ENCODE peak calls at places on chromosomes 4 and X, in nine cellular contexts. L is progenitor cell of endocrine pancreas; H is mucosa of descending colon; O is Peyer's patch; M is AG10803; U is fibroblast of lung; C is CD4-positive, alpha-beta T cell; X is thoracic aorta; W is CD8-positive, alpha-beta T cell. V is an unnamed sample.

GRCh38 chrX:38220024-38220935 is at the start of gene SRPX:
- DNase-seq in U (peak), W (no peak), M (peak), L (peak), O (no peak), C (no peak), H (peak), X (no peak), V (peak)

GRCh38 chr4:146814736-146815135 is 130.9 kb downstream of the TTC29 start:
- DNase-seq in C (no peak), H (no peak), X (no peak), U (no peak), L (no peak), M (no peak), W (no peak), O (no peak), V (no peak)

GRCh38 chrX:101462892-101463291 is 22.4 kb upstream of the ARMCX4 start:
- DNase-seq in L (no peak), X (no peak), O (no peak), W (no peak), H (no peak), C (no peak), U (peak), M (peak), V (peak)

GRCh38 chr4:122710434-122711308 is 21.8 kb upstream of the BBS12 start:
- DNase-seq in X (no peak), L (no peak), O (no peak), H (no peak), M (no peak), W (no peak), U (peak), C (no peak), V (no peak)

GRCh38 chrX:155086202-155086840 is 15.0 kb downstream of the BRCC3 start:
- DNase-seq in U (peak), C (peak), H (no peak), O (no peak), M (peak), L (no peak), X (no peak), W (peak), V (peak)

GRCh38 chrX:15474058-15474457 is 19.1 kb downstream of the PIR start:
- DNase-seq in U (no peak), W (no peak), L (no peak), X (no peak), C (no peak), H (no peak), O (no peak), M (no peak), V (no peak)

GRCh38 chrX:143304518-143304917 is 212.8 kb downstream of the SPANXN3 start:
- DNase-seq in O (no peak), M (no peak), C (no peak), X (no peak), H (no peak), L (no peak), U (no peak), W (no peak), V (no peak)

GRCh38 chrX:130340271-130340670 is 552 bp downstream of the SLC25A14 start:
- DNase-seq in L (no peak), W (no peak), C (no peak), X (no peak), M (no peak), H (no peak), O (no peak), U (no peak), V (no peak)

DNA sequence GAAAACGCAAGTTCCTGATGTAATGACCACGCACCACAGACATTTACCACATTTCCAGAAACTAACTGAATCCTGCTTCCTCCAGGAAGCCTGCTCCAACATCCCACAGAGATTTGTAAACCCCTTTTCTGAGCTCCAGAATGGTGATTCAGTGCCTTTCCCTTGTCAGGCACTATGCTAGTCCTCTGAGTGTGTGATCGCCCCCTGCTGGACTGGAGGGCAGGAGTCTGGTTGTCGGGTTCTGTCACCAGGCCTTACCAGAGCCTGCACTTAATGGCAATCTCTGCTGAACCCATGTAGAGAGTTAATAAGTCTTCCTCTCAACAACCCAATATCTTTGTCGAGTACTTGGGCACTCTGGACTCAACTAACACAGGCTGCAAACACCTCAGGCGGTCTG is 14.5 kb upstream of the KDM5C start:
- DNase-seq in C (no peak), W (no peak), U (no peak), O (no peak), L (no peak), X (no peak), M (no peak), H (no peak), V (peak)
- TF ChIP-seq CTCF in C (peak), W (no peak), U (no peak), O (no peak), L (no peak), X (no peak), M (no peak), H (no peak), V (no peak)

GRCh38 chr4:20423420-20423819 is 171.7 kb downstream of the SLIT2 start:
- DNase-seq in O (no peak), X (no peak), U (no peak), H (no peak), C (no peak), W (no peak), M (no peak), L (no peak), V (no peak)
- TF ChIP-seq CTCF in O (no peak), X (no peak), U (no peak), H (no peak), C (no peak), W (no peak), M (no peak), L (no peak), V (no peak)

GRCh38 chr4:102616661-102617060 is 115.5 kb downstream of the NFKB1 start:
- DNase-seq in U (no peak), C (no peak), O (no peak), W (no peak), H (no peak), X (no peak), M (no peak), L (no peak), V (no peak)
- TF ChIP-seq CTCF in U (no peak), C (no peak), O (no peak), W (no peak), H (no peak), X (no peak), M (no peak), L (no peak), V (no peak)

GRCh38 chr4:126405369-126405982 is 1090.7 kb downstream of the FAT4 start:
- DNase-seq in O (no peak), X (no peak), H (no peak), M (peak), C (no peak), U (peak), L (no peak), W (no peak), V (no peak)
- TF ChIP-seq CTCF in O (no peak), X (no peak), H (no peak), M (peak), C (no peak), U (peak), L (peak), W (no peak), V (peak)

DNA sequence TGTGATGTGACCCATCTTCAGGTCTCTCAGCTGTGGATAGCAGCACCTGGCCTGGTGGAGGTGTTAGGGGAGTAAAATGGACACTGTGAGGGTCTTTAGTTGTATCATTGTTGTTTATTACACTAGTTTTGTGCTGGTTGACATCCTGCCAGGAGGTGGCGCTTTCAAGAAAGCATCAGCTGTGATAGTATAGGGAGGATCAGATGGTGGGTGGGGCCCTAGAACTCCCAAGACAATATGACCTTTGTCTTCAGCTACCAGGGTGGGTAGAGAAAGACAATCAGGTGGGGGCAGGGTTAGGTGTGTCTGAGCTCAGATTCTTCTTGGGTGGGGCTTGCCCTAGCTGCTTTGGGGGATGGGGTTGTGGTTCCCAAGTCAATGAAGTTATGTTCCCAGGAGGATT is 162.8 kb downstream of the PPP1R2C start:
- DNase-seq in U (no peak), L (no peak), W (no peak), M (no peak), C (no peak), H (peak), X (no peak), O (peak), V (no peak)
- TF ChIP-seq CTCF in U (no peak), L (peak), W (no peak), M (peak), C (no peak), H (no peak), X (no peak), O (no peak), V (no peak)

DNA sequence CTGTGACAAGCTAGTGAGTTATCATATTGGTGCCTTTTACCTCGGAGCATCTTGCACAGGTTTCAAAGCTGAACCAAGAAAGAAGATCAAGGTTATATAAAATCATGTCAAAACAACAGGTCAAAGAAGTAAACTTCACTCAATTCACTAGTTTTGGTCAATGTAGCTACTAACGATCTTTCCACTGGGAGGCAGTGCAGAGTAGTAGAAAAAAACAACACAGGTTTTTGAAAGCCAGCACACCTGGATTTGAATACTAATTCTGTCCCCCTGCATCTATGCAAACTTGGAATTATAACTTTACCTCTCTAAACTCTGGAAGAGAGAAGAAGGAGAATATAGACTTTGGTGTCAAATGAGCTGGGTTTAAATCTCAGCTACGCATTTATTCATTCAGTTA is 266.1 kb downstream of the GRIA3 start:
- DNase-seq in L (no peak), X (no peak), C (no peak), U (peak), W (no peak), M (no peak), H (no peak), O (no peak), V (peak)
- TF ChIP-seq CTCF in L (peak), X (no peak), C (no peak), U (peak), W (no peak), M (peak), H (no peak), O (no peak), V (peak)